ENCODE peak calls at places on chromosomes 5 and 9, in five cellular contexts. Q, C, H, Z and S are unnamed samples.

GRCh38 chr5:141303756-141304155 is at the start of gene SLC25A2:
- DNase-seq in Q (no peak), C (no peak), H (no peak), Z (no peak), S (no peak)

GRCh38 chr9:92404437-92404836 is at the start of gene OGN:
- DNase-seq in Q (peak; percentile 47), H (no peak), C (no peak), Z (no peak), S (no peak)

GRCh38 chr5:150458819-150459557 is 9.4 kb upstream of the RPS14 start:
- DNase-seq in Q (peak; percentile 38), Z (peak; percentile 94), H (no peak), C (peak; percentile 92), S (peak; percentile 78)

GRCh38 chr9:2411459-2412215 is 209.9 kb upstream of the VLDLR start:
- DNase-seq in C (no peak), H (no peak), Z (no peak), Q (no peak), S (no peak)

GRCh38 chr9:98410185-98410697 is 154.8 kb upstream of the TBC1D2 start:
- DNase-seq in Z (peak; percentile 89), Q (peak; percentile 80), H (no peak), C (no peak), S (no peak)

GRCh38 chr5:135048286-135048685 is 14.3 kb upstream of the PITX1 start:
- DNase-seq in Z (peak; percentile 66), Q (no peak), H (no peak), C (no peak), S (no peak)

GRCh38 chr5:4802044-4802443 is 338.1 kb upstream of the ADAMTS16 start:
- DNase-seq in Q (no peak), H (no peak), Z (no peak), C (no peak), S (no peak)

GRCh38 chr9:96040591-96041461 is 165.3 kb downstream of the ERCC6L2 start:
- DNase-seq in H (no peak), C (no peak), Z (no peak), Q (peak; percentile 24), S (no peak)

GRCh38 chr9:130965680-130966079 is 26.6 kb upstream of the FIBCD1 start:
- DNase-seq in Z (no peak), H (no peak), C (no peak), Q (no peak), S (no peak)

GRCh38 chr9:126093771-126094170 is 232.9 kb upstream of the MVB12B start:
- DNase-seq in Z (no peak), Q (no peak), C (no peak), H (no peak), S (no peak)

GRCh38 chr9:118215544-118215943 is 511.3 kb downstream of the TLR4 start:
- DNase-seq in H (no peak), C (no peak), Q (no peak), Z (no peak), S (no peak)

GRCh38 chr5:179680780-179681411 is at the start of gene CBY3:
- DNase-seq in C (no peak), Z (no peak), Q (peak; percentile 45), H (no peak), S (no peak)

GRCh38 chr9:130521715-130522114 is 57.7 kb upstream of the FUBP3 start:
- DNase-seq in Z (no peak), H (no peak), C (no peak), Q (no peak), S (no peak)

GRCh38 chr5:158700231-158700996 is 399.3 kb downstream of the EBF1 start:
- DNase-seq in H (no peak), Z (no peak), C (no peak), Q (no peak), S (no peak)

GRCh38 chr9:32384364-32385134 is at the start of gene ACO1:
- DNase-seq in C (peak; percentile 96), Z (peak; percentile 95), Q (peak; percentile 82), H (no peak), S (peak; percentile 84)

GRCh38 chr9:72997387-72997995 is 44.6 kb upstream of the ALDH1A1 start:
- DNase-seq in Q (no peak), Z (peak; percentile 50), H (no peak), C (peak; percentile 56), S (no peak)

GRCh38 chr9:77469515-77470197 is 178.5 kb downstream of the GNA14 start:
- DNase-seq in Z (no peak), C (no peak), Q (no peak), H (no peak), S (no peak)

GRCh38 chr5:73422164-73422563 is 26.4 kb downstream of the FOXD1 start:
- DNase-seq in Q (no peak), C (no peak), Z (peak; percentile 50), H (no peak), S (no peak)

GRCh38 chr5:18745591-18745987 is 1111.3 kb downstream of the TAF11L14 start:
- DNase-seq in C (no peak), Z (no peak), Q (no peak), H (peak; percentile 35), S (no peak)

GRCh38 chr9:122816163-122816867 is 12.1 kb downstream of the PDCL start:
- DNase-seq in C (no peak), H (no peak), Z (no peak), Q (no peak), S (peak; percentile 63)

GRCh38 chr9:106846847-106847246 is 16.1 kb upstream of the ZNF462 start:
- DNase-seq in Q (peak; percentile 34), Z (no peak), C (no peak), H (no peak), S (no peak)

GRCh38 chr5:159489779-159490178 is 159.5 kb upstream of the IL12B start:
- DNase-seq in Z (no peak), C (no peak), Q (no peak), H (no peak), S (no peak)

GRCh38 chr5:179326176-179326997 is 18.9 kb downstream of the ADAMTS2 start:
- DNase-seq in H (no peak), Z (peak; percentile 81), C (no peak), Q (peak; percentile 58), S (peak; percentile 84)

GRCh38 chr5:168312606-168313297 is 21.3 kb downstream of the WWC1 start:
- DNase-seq in Z (no peak), C (no peak), H (no peak), Q (no peak), S (no peak)

GRCh38 chr5:80957031-80957761 is 3.0 kb upstream of the RASGRF2 start:
- DNase-seq in C (no peak), H (no peak), Z (peak; percentile 73), Q (no peak), S (no peak)

GRCh38 chr5:81779125-81779934 is 28.4 kb upstream of the SSBP2 start:
- DNase-seq in H (no peak), Z (no peak), C (peak; percentile 85), Q (peak; percentile 26), S (no peak)

GRCh38 chr5:50874277-50874984 is 208.0 kb downstream of the PARP8 start:
- DNase-seq in H (no peak), Z (no peak), Q (no peak), C (no peak), S (no peak)

GRCh38 chr5:98770158-98770910 is 3.1 kb upstream of the RGMB start:
- DNase-seq in Q (peak; percentile 66), H (no peak), Z (peak; percentile 77), C (peak; percentile 72), S (peak; percentile 79)

GRCh38 chr5:13989832-13990231 is 45.3 kb upstream of the DNAH5 start:
- DNase-seq in Q (no peak), H (no peak), Z (no peak), C (no peak), S (no peak)

DNA sequence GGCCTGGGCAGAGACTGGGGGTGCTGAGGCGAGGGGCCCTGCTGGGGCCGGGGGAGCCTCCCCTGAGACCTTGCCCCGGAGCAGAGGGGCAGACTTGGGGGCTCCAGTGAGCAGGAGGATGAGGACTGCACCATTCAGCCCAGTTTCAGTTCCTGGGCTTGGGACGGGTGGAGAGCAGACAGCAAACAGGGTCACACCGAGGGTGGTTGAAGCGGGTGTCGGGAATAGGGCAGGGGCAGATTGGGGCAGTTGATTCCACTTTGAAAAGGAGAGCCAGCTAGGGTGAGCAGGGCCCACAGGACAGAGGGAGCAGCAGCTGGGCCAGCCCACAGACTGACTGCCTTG is 4.5 kb downstream of the GRK6 start:
- DNase-seq in Z (no peak), H (no peak), Q (no peak), C (peak; percentile 57), S (no peak)
- H3K4me1 ChIP-seq in Z (no peaks in the 10 kb centered on the region), H (peaks cover 10% of the 10 kb centered on the region), Q (peaks cover 10% of the 10 kb centered on the region), C (peaks cover 45% of the 10 kb centered on the region), S (no peaks in the 10 kb centered on the region)

GRCh38 chr9:136362450-136362784 is 1.1 kb downstream of the DNLZ start:
- DNase-seq in Z (no peak), C (no peak), H (no peak), Q (no peak), S (no peak)
- H3K27ac ChIP-seq in Z (no peak overlapping the region), C (peak overlapping the region; percentile 30), H (peak overlapping the region; percentile 40), Q (peak overlapping the region; percentile 28), S (peak overlapping the region; percentile 83)

GRCh38 chr5:36932699-36933098 is 56.1 kb downstream of the NIPBL start:
- DNase-seq in C (no peak), H (no peak), Z (no peak), Q (no peak), S (no peak)

GRCh38 chr5:36935805-36936204 is 59.2 kb downstream of the NIPBL start:
- DNase-seq in Q (no peak), C (no peak), H (no peak), Z (no peak), S (no peak)

GRCh38 chr5:36934740-36935356 is 58.3 kb downstream of the NIPBL start:
- DNase-seq in Z (no peak), H (no peak), Q (peak; percentile 24), C (no peak), S (no peak)

GRCh38 chr5:36938129-36938528 is 61.6 kb downstream of the NIPBL start:
- DNase-seq in H (no peak), Q (no peak), C (no peak), Z (no peak), S (no peak)

DNA sequence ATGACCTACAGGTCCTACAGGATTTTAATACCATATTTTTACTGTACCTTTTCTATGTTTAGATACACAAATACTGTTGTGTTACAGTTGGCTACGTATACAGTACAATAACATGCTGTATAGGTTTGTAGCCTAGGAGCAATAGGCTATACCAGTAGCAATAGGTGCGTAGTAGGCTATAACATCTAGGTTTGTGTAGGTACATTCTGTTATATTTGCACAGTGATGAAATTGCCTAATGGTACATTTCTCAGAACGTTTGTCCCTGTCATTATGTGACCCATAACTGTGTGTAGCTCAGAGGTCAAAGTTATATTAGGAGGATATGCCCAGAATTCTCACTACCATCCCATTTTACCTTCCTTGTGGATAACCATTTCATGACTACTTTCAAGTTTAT is 59.7 kb downstream of the NIPBL start:
- DNase-seq in C (no peak), Q (no peak), H (no peak), Z (no peak), S (no peak)
- TF ChIP-seq CTCF in C (no peak), Q (no peak), H (no peak), Z (no peak), S (no peak)

DNA sequence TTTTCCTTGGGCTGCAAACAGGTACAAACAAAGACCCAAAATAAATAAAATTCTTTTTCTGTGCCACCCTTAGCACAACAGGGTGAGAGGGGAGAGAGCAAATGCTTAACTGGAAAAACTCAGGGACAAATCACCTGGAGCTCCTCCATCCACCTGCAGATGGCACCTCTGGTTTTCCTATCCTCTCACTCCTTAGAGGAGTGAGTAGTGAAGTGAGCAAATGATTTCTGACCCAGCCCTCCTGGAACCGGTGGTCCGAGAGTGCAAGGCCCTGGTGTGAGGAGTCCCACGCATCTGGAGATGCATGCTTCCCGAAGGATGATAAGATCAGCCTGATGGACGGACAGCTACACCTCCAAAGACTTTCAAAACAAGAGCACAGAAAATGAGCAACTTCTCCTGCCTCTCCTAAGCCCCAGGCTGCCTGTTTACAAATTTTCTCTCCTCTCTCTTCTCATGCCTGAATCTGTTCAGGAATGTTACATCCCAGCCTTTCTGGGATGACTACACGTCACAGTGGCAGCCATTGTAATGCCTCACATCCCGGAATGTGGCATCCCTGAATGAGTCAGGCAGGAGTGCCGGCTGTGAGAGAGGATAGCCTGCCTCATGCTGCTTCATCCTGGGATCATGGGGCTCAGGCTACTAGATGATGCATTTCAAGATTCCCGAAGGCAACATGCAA is 86.4 kb downstream of the ADRB2 start:
- DNase-seq in H (peak; percentile 78), Q (peak; percentile 99), C (no peak), Z (peak; percentile 91), S (no peak)
- H3K4me1 ChIP-seq in H (peaks cover 8% of the 10 kb centered on the region), Q (peaks cover 47% of the 10 kb centered on the region), C (peaks cover 61% of the 10 kb centered on the region), Z (peaks cover 16% of the 10 kb centered on the region), S (peaks cover 23% of the 10 kb centered on the region)